ENCODE peak calls at places on chromosome 12, in nine cellular contexts. One of them, this sample, is unnamed.

GRCh38 chr12:32507559-32508276 is 108.4 kb downstream of the FGD4 start:
- DNase-seq in AG10803: no peak
- DNase-seq in IMR-90: no peak
- DNase-seq in GM13977: no peak
- DNase-seq in CD8-positive, alpha-beta T cell: no peak
- DNase-seq in dorsolateral prefrontal cortex: no peak
- DNase-seq in fibroblast of the aortic adventitia: no peak
- DNase-seq in lower leg skin: no peak
- DNase-seq in choroid plexus epithelial cell: no peak
- DNase-seq in this sample: no peak

GRCh38 chr12:19451196-19451595 is 11.9 kb downstream of the AEBP2 start:
- DNase-seq in choroid plexus epithelial cell: peak; percentile 34
- DNase-seq in IMR-90: peak; percentile 61
- DNase-seq in dorsolateral prefrontal cortex: no peak
- DNase-seq in fibroblast of the aortic adventitia: no peak
- DNase-seq in CD8-positive, alpha-beta T cell: no peak
- DNase-seq in AG10803: no peak
- DNase-seq in lower leg skin: peak; percentile 57
- DNase-seq in GM13977: no peak
- DNase-seq in this sample: no peak

GRCh38 chr12:76694369-76694768 is 69.5 kb upstream of the ZDHHC17 start:
- DNase-seq in CD8-positive, alpha-beta T cell: no peak
- DNase-seq in AG10803: no peak
- DNase-seq in lower leg skin: no peak
- DNase-seq in choroid plexus epithelial cell: no peak
- DNase-seq in IMR-90: no peak
- DNase-seq in fibroblast of the aortic adventitia: no peak
- DNase-seq in dorsolateral prefrontal cortex: no peak
- DNase-seq in GM13977: no peak
- DNase-seq in this sample: no peak

GRCh38 chr12:79935624-79936040 is 735 bp upstream of the PPP1R12A start:
- DNase-seq in dorsolateral prefrontal cortex: no peak
- DNase-seq in CD8-positive, alpha-beta T cell: no peak
- DNase-seq in AG10803: peak; percentile 26
- DNase-seq in IMR-90: peak; percentile 39
- DNase-seq in fibroblast of the aortic adventitia: no peak
- DNase-seq in GM13977: peak; percentile 17
- DNase-seq in choroid plexus epithelial cell: peak; percentile 48
- DNase-seq in lower leg skin: no peak
- DNase-seq in this sample: no peak

GRCh38 chr12:59193476-59194050 is 273.3 kb upstream of the LRIG3 start:
- DNase-seq in CD8-positive, alpha-beta T cell: no peak
- DNase-seq in IMR-90: no peak
- DNase-seq in AG10803: no peak
- DNase-seq in GM13977: no peak
- DNase-seq in dorsolateral prefrontal cortex: no peak
- DNase-seq in choroid plexus epithelial cell: no peak
- DNase-seq in lower leg skin: no peak
- DNase-seq in fibroblast of the aortic adventitia: no peak
- DNase-seq in this sample: no peak

GRCh38 chr12:123398918-123399617 is 15.1 kb downstream of the KMT5A start:
- DNase-seq in IMR-90: no peak
- DNase-seq in GM13977: no peak
- DNase-seq in choroid plexus epithelial cell: no peak
- DNase-seq in CD8-positive, alpha-beta T cell: no peak
- DNase-seq in dorsolateral prefrontal cortex: no peak
- DNase-seq in fibroblast of the aortic adventitia: no peak
- DNase-seq in lower leg skin: peak; percentile 85
- DNase-seq in AG10803: peak; percentile 43
- DNase-seq in this sample: no peak

GRCh38 chr12:94110258-94110657 is 38.1 kb upstream of the PLXNC1 start:
- DNase-seq in CD8-positive, alpha-beta T cell: no peak
- DNase-seq in dorsolateral prefrontal cortex: no peak
- DNase-seq in lower leg skin: no peak
- DNase-seq in IMR-90: no peak
- DNase-seq in fibroblast of the aortic adventitia: no peak
- DNase-seq in AG10803: no peak
- DNase-seq in choroid plexus epithelial cell: no peak
- DNase-seq in GM13977: no peak
- DNase-seq in this sample: no peak

GRCh38 chr12:43842259-43842658 is 6.4 kb downstream of the TMEM117 start:
- DNase-seq in fibroblast of the aortic adventitia: no peak
- DNase-seq in IMR-90: no peak
- DNase-seq in dorsolateral prefrontal cortex: no peak
- DNase-seq in choroid plexus epithelial cell: no peak
- DNase-seq in AG10803: no peak
- DNase-seq in GM13977: no peak
- DNase-seq in lower leg skin: no peak
- DNase-seq in CD8-positive, alpha-beta T cell: no peak
- DNase-seq in this sample: no peak

GRCh38 chr12:15268927-15269552 is 47.8 kb upstream of the RERG start:
- DNase-seq in fibroblast of the aortic adventitia: peak; percentile 72
- DNase-seq in CD8-positive, alpha-beta T cell: peak; percentile 23
- DNase-seq in GM13977: peak; percentile 57
- DNase-seq in AG10803: peak; percentile 68
- DNase-seq in choroid plexus epithelial cell: peak; percentile 90
- DNase-seq in lower leg skin: no peak
- DNase-seq in IMR-90: peak; percentile 58
- DNase-seq in dorsolateral prefrontal cortex: no peak
- DNase-seq in this sample: peak; percentile 29

GRCh38 chr12:101527682-101528081 is 52.5 kb downstream of the SPIC start:
- DNase-seq in fibroblast of the aortic adventitia: no peak
- DNase-seq in dorsolateral prefrontal cortex: no peak
- DNase-seq in choroid plexus epithelial cell: no peak
- DNase-seq in CD8-positive, alpha-beta T cell: no peak
- DNase-seq in AG10803: no peak
- DNase-seq in lower leg skin: no peak
- DNase-seq in GM13977: no peak
- DNase-seq in IMR-90: no peak
- DNase-seq in this sample: no peak

GRCh38 chr12:110338754-110339153 is 57.7 kb downstream of the ATP2A2 start:
- DNase-seq in choroid plexus epithelial cell: peak; percentile 30
- DNase-seq in lower leg skin: no peak
- DNase-seq in AG10803: no peak
- DNase-seq in GM13977: no peak
- DNase-seq in IMR-90: no peak
- DNase-seq in CD8-positive, alpha-beta T cell: no peak
- DNase-seq in dorsolateral prefrontal cortex: no peak
- DNase-seq in fibroblast of the aortic adventitia: no peak
- DNase-seq in this sample: no peak
- TF ChIP-seq CTCF in choroid plexus epithelial cell: peak; percentile 30
- TF ChIP-seq CTCF in lower leg skin: no peak
- TF ChIP-seq CTCF in AG10803: peak; percentile 18
- TF ChIP-seq CTCF in GM13977: peak; percentile 18
- TF ChIP-seq CTCF in IMR-90: peak; percentile 9
- TF ChIP-seq CTCF in CD8-positive, alpha-beta T cell: no peak
- TF ChIP-seq CTCF in dorsolateral prefrontal cortex: no peak
- TF ChIP-seq CTCF in fibroblast of the aortic adventitia: no peak
- TF ChIP-seq CTCF in this sample: peak; percentile 15

GRCh38 chr12:116691205-116691604 is 46.7 kb downstream of the SPRING1 start:
- DNase-seq in fibroblast of the aortic adventitia: no peak
- DNase-seq in choroid plexus epithelial cell: no peak
- DNase-seq in IMR-90: no peak
- DNase-seq in AG10803: no peak
- DNase-seq in GM13977: no peak
- DNase-seq in CD8-positive, alpha-beta T cell: no peak
- DNase-seq in lower leg skin: peak; percentile 18
- DNase-seq in dorsolateral prefrontal cortex: no peak
- DNase-seq in this sample: no peak
- TF ChIP-seq CTCF in fibroblast of the aortic adventitia: no peak
- TF ChIP-seq CTCF in choroid plexus epithelial cell: no peak
- TF ChIP-seq CTCF in IMR-90: no peak
- TF ChIP-seq CTCF in AG10803: no peak
- TF ChIP-seq CTCF in GM13977: no peak
- TF ChIP-seq CTCF in CD8-positive, alpha-beta T cell: no peak
- TF ChIP-seq CTCF in lower leg skin: no peak
- TF ChIP-seq CTCF in dorsolateral prefrontal cortex: no peak
- TF ChIP-seq CTCF in this sample: no peak

GRCh38 chr12:96210376-96211055 is 16.3 kb downstream of the ELK3 start:
- DNase-seq in CD8-positive, alpha-beta T cell: peak; percentile 43
- DNase-seq in lower leg skin: no peak
- DNase-seq in choroid plexus epithelial cell: no peak
- DNase-seq in AG10803: no peak
- DNase-seq in fibroblast of the aortic adventitia: no peak
- DNase-seq in IMR-90: no peak
- DNase-seq in dorsolateral prefrontal cortex: no peak
- DNase-seq in GM13977: no peak
- DNase-seq in this sample: no peak
- TF ChIP-seq CTCF in CD8-positive, alpha-beta T cell: no peak
- TF ChIP-seq CTCF in lower leg skin: no peak
- TF ChIP-seq CTCF in choroid plexus epithelial cell: no peak
- TF ChIP-seq CTCF in AG10803: no peak
- TF ChIP-seq CTCF in fibroblast of the aortic adventitia: no peak
- TF ChIP-seq CTCF in IMR-90: no peak
- TF ChIP-seq CTCF in dorsolateral prefrontal cortex: no peak
- TF ChIP-seq CTCF in GM13977: no peak
- TF ChIP-seq CTCF in this sample: no peak

GRCh38 chr12:120367252-120367923 is 1.6 kb downstream of the MSI1 start:
- DNase-seq in AG10803: no peak
- DNase-seq in IMR-90: no peak
- DNase-seq in lower leg skin: no peak
- DNase-seq in fibroblast of the aortic adventitia: no peak
- DNase-seq in GM13977: peak; percentile 32
- DNase-seq in CD8-positive, alpha-beta T cell: no peak
- DNase-seq in dorsolateral prefrontal cortex: no peak
- DNase-seq in choroid plexus epithelial cell: peak; percentile 17
- DNase-seq in this sample: no peak
- TF ChIP-seq CTCF in AG10803: peak; percentile 21
- TF ChIP-seq CTCF in IMR-90: peak; percentile 28
- TF ChIP-seq CTCF in lower leg skin: no peak
- TF ChIP-seq CTCF in fibroblast of the aortic adventitia: peak; percentile 21
- TF ChIP-seq CTCF in GM13977: peak; percentile 40
- TF ChIP-seq CTCF in CD8-positive, alpha-beta T cell: no peak
- TF ChIP-seq CTCF in dorsolateral prefrontal cortex: no peak
- TF ChIP-seq CTCF in choroid plexus epithelial cell: peak; percentile 56
- TF ChIP-seq CTCF in this sample: peak; percentile 67

GRCh38 chr12:115767921-115768320 is 509.6 kb downstream of the MED13L start:
- DNase-seq in choroid plexus epithelial cell: no peak
- DNase-seq in fibroblast of the aortic adventitia: no peak
- DNase-seq in GM13977: no peak
- DNase-seq in AG10803: no peak
- DNase-seq in lower leg skin: no peak
- DNase-seq in dorsolateral prefrontal cortex: no peak
- DNase-seq in CD8-positive, alpha-beta T cell: no peak
- DNase-seq in IMR-90: no peak
- DNase-seq in this sample: no peak

GRCh38 chr12:115771601-115772000 is 505.9 kb downstream of the MED13L start:
- DNase-seq in CD8-positive, alpha-beta T cell: no peak
- DNase-seq in choroid plexus epithelial cell: no peak
- DNase-seq in IMR-90: no peak
- DNase-seq in lower leg skin: no peak
- DNase-seq in fibroblast of the aortic adventitia: no peak
- DNase-seq in AG10803: no peak
- DNase-seq in GM13977: no peak
- DNase-seq in dorsolateral prefrontal cortex: no peak
- DNase-seq in this sample: no peak

GRCh38 chr12:115774148-115774905 is 503.2 kb downstream of the MED13L start:
- DNase-seq in IMR-90: no peak
- DNase-seq in AG10803: no peak
- DNase-seq in choroid plexus epithelial cell: no peak
- DNase-seq in lower leg skin: no peak
- DNase-seq in fibroblast of the aortic adventitia: no peak
- DNase-seq in GM13977: no peak
- DNase-seq in CD8-positive, alpha-beta T cell: no peak
- DNase-seq in dorsolateral prefrontal cortex: no peak
- DNase-seq in this sample: no peak

GRCh38 chr12:115770643-115771042 is 506.9 kb downstream of the MED13L start:
- DNase-seq in fibroblast of the aortic adventitia: no peak
- DNase-seq in GM13977: no peak
- DNase-seq in choroid plexus epithelial cell: no peak
- DNase-seq in lower leg skin: no peak
- DNase-seq in IMR-90: no peak
- DNase-seq in dorsolateral prefrontal cortex: no peak
- DNase-seq in AG10803: no peak
- DNase-seq in CD8-positive, alpha-beta T cell: no peak
- DNase-seq in this sample: no peak

GRCh38 chr12:115771065-115771464 is 506.4 kb downstream of the MED13L start:
- DNase-seq in IMR-90: no peak
- DNase-seq in lower leg skin: no peak
- DNase-seq in AG10803: peak; percentile 6
- DNase-seq in CD8-positive, alpha-beta T cell: no peak
- DNase-seq in GM13977: no peak
- DNase-seq in dorsolateral prefrontal cortex: no peak
- DNase-seq in choroid plexus epithelial cell: peak; percentile 20
- DNase-seq in fibroblast of the aortic adventitia: no peak
- DNase-seq in this sample: no peak
- TF ChIP-seq CTCF in IMR-90: no peak
- TF ChIP-seq CTCF in lower leg skin: no peak
- TF ChIP-seq CTCF in AG10803: no peak
- TF ChIP-seq CTCF in CD8-positive, alpha-beta T cell: no peak
- TF ChIP-seq CTCF in GM13977: no peak
- TF ChIP-seq CTCF in dorsolateral prefrontal cortex: no peak
- TF ChIP-seq CTCF in choroid plexus epithelial cell: peak; percentile 32
- TF ChIP-seq CTCF in fibroblast of the aortic adventitia: peak; percentile 3
- TF ChIP-seq CTCF in this sample: peak; percentile 44

GRCh38 chr12:56565510-56566101 is 44.0 kb downstream of the RBMS2 start:
- DNase-seq in fibroblast of the aortic adventitia: peak; percentile 87
- DNase-seq in AG10803: peak; percentile 78
- DNase-seq in CD8-positive, alpha-beta T cell: no peak
- DNase-seq in GM13977: peak; percentile 46
- DNase-seq in IMR-90: peak; percentile 77
- DNase-seq in dorsolateral prefrontal cortex: no peak
- DNase-seq in lower leg skin: peak; percentile 91
- DNase-seq in choroid plexus epithelial cell: peak; percentile 88
- DNase-seq in this sample: no peak
- TF ChIP-seq CTCF in fibroblast of the aortic adventitia: peak; percentile 17
- TF ChIP-seq CTCF in AG10803: peak; percentile 2
- TF ChIP-seq CTCF in CD8-positive, alpha-beta T cell: no peak
- TF ChIP-seq CTCF in GM13977: no peak
- TF ChIP-seq CTCF in IMR-90: no peak
- TF ChIP-seq CTCF in dorsolateral prefrontal cortex: no peak
- TF ChIP-seq CTCF in lower leg skin: no peak
- TF ChIP-seq CTCF in choroid plexus epithelial cell: peak; percentile 25
- TF ChIP-seq CTCF in this sample: no peak

DNA sequence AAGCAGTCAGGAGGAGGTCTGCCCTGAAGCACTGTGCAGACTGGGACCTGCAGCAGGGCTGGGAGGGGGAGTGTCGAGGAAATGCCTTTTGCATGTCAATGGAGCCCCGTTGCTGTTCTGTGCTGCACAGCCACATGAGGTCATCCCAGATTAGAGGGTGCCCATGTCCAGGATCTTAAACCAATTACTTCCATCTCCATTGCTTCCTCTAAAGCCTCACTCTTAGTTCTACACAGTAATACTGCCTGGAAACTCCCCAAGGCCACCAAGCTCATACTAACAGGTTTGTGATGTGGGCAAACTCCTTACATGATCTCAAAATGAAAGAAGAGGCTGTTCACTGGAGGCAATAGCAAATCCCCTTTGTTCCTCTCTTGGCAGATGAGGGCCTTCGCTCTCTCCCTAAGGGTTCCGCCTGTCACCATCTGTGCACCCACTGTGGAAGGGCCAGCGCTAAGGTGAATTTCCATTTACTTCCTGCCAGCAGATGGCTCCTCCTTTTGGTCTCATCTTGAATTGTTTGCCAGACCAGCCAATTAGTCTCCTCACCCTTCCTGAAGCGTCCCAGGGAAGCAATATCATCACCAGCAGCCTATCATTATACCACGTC is 35.4 kb upstream of the LTA4H start:
- DNase-seq in fibroblast of the aortic adventitia: peak; percentile 30
- DNase-seq in dorsolateral prefrontal cortex: no peak
- DNase-seq in lower leg skin: peak; percentile 65
- DNase-seq in IMR-90: no peak
- DNase-seq in AG10803: peak; percentile 27
- DNase-seq in GM13977: peak; percentile 42
- DNase-seq in CD8-positive, alpha-beta T cell: no peak
- DNase-seq in choroid plexus epithelial cell: peak; percentile 46
- DNase-seq in this sample: no peak
- TF ChIP-seq CTCF in fibroblast of the aortic adventitia: no peak
- TF ChIP-seq CTCF in dorsolateral prefrontal cortex: no peak
- TF ChIP-seq CTCF in lower leg skin: no peak
- TF ChIP-seq CTCF in IMR-90: peak; percentile 11
- TF ChIP-seq CTCF in AG10803: peak; percentile 27
- TF ChIP-seq CTCF in GM13977: peak; percentile 33
- TF ChIP-seq CTCF in CD8-positive, alpha-beta T cell: no peak
- TF ChIP-seq CTCF in choroid plexus epithelial cell: peak; percentile 53
- TF ChIP-seq CTCF in this sample: no peak